ENCODE peak calls at places on chromosomes 13 and 19, in ten cellular contexts. One of them, this sample, is unnamed.

GRCh38 chr13:112447761-112448603 is 71.8 kb downstream of the SPACA7 start:
- DNase-seq in left lung: peak
- DNase-seq in NCI-H1092 treated with DMSO at 0.1 percent for 48 hours: no peak
- DNase-seq in NCI-H1436: no peak
- DNase-seq in Daoy: no peak
- DNase-seq in activated T-helper 1 cell treated with anti-CD3 and anti-CD28 coated beads, Interleukin-12 subunit alpha, Interleukin-12 subunit beta, Interleukin-2, Interleukin-4 antibody, amounts not matched to agents 30 ng/mL and 10 ng/mL and 1 ng/mL, durations not matched to agents 14 hours and 24 hours and 36 hours: no peak
- DNase-seq in stimulated activated CD8-positive, alpha-beta memory T cell treated with anti-CD3 and anti-CD28 coated beads, Interleukin-12 subunit alpha, Interleukin-12 subunit beta, amount 100 ng/mL, for 1 hour: no peak
- DNase-seq in activated T-cell treated with anti-CD3 and anti-CD28 coated beads for 24 hours: no peak
- DNase-seq in T1000: no peak
- DNase-seq in omental fat pad: no peak
- DNase-seq in this sample: no peak

GRCh38 chr19:15424692-15425272 is 6.0 kb upstream of the AKAP8L start:
- DNase-seq in stimulated activated CD8-positive, alpha-beta memory T cell treated with anti-CD3 and anti-CD28 coated beads, Interleukin-12 subunit alpha, Interleukin-12 subunit beta, amount 100 ng/mL, for 1 hour: no peak
- DNase-seq in T1000: no peak
- DNase-seq in activated T-cell treated with anti-CD3 and anti-CD28 coated beads for 24 hours: no peak
- DNase-seq in NCI-H1436: no peak
- DNase-seq in NCI-H1092 treated with DMSO at 0.1 percent for 48 hours: no peak
- DNase-seq in Daoy: no peak
- DNase-seq in activated T-helper 1 cell treated with anti-CD3 and anti-CD28 coated beads, Interleukin-12 subunit alpha, Interleukin-12 subunit beta, Interleukin-2, Interleukin-4 antibody, amounts not matched to agents 30 ng/mL and 10 ng/mL and 1 ng/mL, durations not matched to agents 14 hours and 24 hours and 36 hours: no peak
- DNase-seq in omental fat pad: no peak
- DNase-seq in left lung: no peak
- DNase-seq in this sample: no peak

GRCh38 chr13:22964245-22964966 is 216.4 kb upstream of the SGCG start:
- DNase-seq in activated T-cell treated with anti-CD3 and anti-CD28 coated beads for 24 hours: no peak
- DNase-seq in activated T-helper 1 cell treated with anti-CD3 and anti-CD28 coated beads, Interleukin-12 subunit alpha, Interleukin-12 subunit beta, Interleukin-2, Interleukin-4 antibody, amounts not matched to agents 30 ng/mL and 10 ng/mL and 1 ng/mL, durations not matched to agents 14 hours and 24 hours and 36 hours: no peak
- DNase-seq in omental fat pad: no peak
- DNase-seq in left lung: peak
- DNase-seq in stimulated activated CD8-positive, alpha-beta memory T cell treated with anti-CD3 and anti-CD28 coated beads, Interleukin-12 subunit alpha, Interleukin-12 subunit beta, amount 100 ng/mL, for 1 hour: no peak
- DNase-seq in NCI-H1436: no peak
- DNase-seq in Daoy: no peak
- DNase-seq in NCI-H1092 treated with DMSO at 0.1 percent for 48 hours: peak
- DNase-seq in T1000: no peak
- DNase-seq in this sample: no peak

GRCh38 chr13:110815471-110816204 is 99.2 kb downstream of the ANKRD10 start:
- DNase-seq in omental fat pad: no peak
- DNase-seq in Daoy: no peak
- DNase-seq in NCI-H1092 treated with DMSO at 0.1 percent for 48 hours: peak
- DNase-seq in activated T-cell treated with anti-CD3 and anti-CD28 coated beads for 24 hours: no peak
- DNase-seq in activated T-helper 1 cell treated with anti-CD3 and anti-CD28 coated beads, Interleukin-12 subunit alpha, Interleukin-12 subunit beta, Interleukin-2, Interleukin-4 antibody, amounts not matched to agents 30 ng/mL and 10 ng/mL and 1 ng/mL, durations not matched to agents 14 hours and 24 hours and 36 hours: no peak
- DNase-seq in stimulated activated CD8-positive, alpha-beta memory T cell treated with anti-CD3 and anti-CD28 coated beads, Interleukin-12 subunit alpha, Interleukin-12 subunit beta, amount 100 ng/mL, for 1 hour: no peak
- DNase-seq in left lung: no peak
- DNase-seq in NCI-H1436: no peak
- DNase-seq in T1000: peak
- DNase-seq in this sample: no peak

GRCh38 chr19:17777840-17778620 is 16.9 kb upstream of the B3GNT3 start:
- DNase-seq in activated T-helper 1 cell treated with anti-CD3 and anti-CD28 coated beads, Interleukin-12 subunit alpha, Interleukin-12 subunit beta, Interleukin-2, Interleukin-4 antibody, amounts not matched to agents 30 ng/mL and 10 ng/mL and 1 ng/mL, durations not matched to agents 14 hours and 24 hours and 36 hours: peak
- DNase-seq in left lung: peak
- DNase-seq in NCI-H1092 treated with DMSO at 0.1 percent for 48 hours: no peak
- DNase-seq in omental fat pad: peak
- DNase-seq in T1000: no peak
- DNase-seq in Daoy: peak
- DNase-seq in stimulated activated CD8-positive, alpha-beta memory T cell treated with anti-CD3 and anti-CD28 coated beads, Interleukin-12 subunit alpha, Interleukin-12 subunit beta, amount 100 ng/mL, for 1 hour: no peak
- DNase-seq in NCI-H1436: no peak
- DNase-seq in activated T-cell treated with anti-CD3 and anti-CD28 coated beads for 24 hours: peak
- DNase-seq in this sample: peak

GRCh38 chr13:23618341-23618740 is 48.1 kb downstream of the TNFRSF19 start:
- DNase-seq in activated T-helper 1 cell treated with anti-CD3 and anti-CD28 coated beads, Interleukin-12 subunit alpha, Interleukin-12 subunit beta, Interleukin-2, Interleukin-4 antibody, amounts not matched to agents 30 ng/mL and 10 ng/mL and 1 ng/mL, durations not matched to agents 14 hours and 24 hours and 36 hours: no peak
- DNase-seq in omental fat pad: no peak
- DNase-seq in stimulated activated CD8-positive, alpha-beta memory T cell treated with anti-CD3 and anti-CD28 coated beads, Interleukin-12 subunit alpha, Interleukin-12 subunit beta, amount 100 ng/mL, for 1 hour: no peak
- DNase-seq in T1000: no peak
- DNase-seq in activated T-cell treated with anti-CD3 and anti-CD28 coated beads for 24 hours: no peak
- DNase-seq in NCI-H1436: no peak
- DNase-seq in NCI-H1092 treated with DMSO at 0.1 percent for 48 hours: no peak
- DNase-seq in left lung: no peak
- DNase-seq in Daoy: peak
- DNase-seq in this sample: peak

GRCh38 chr19:12513531-12514061 is 29.0 kb upstream of the ZNF709 start:
- DNase-seq in stimulated activated CD8-positive, alpha-beta memory T cell treated with anti-CD3 and anti-CD28 coated beads, Interleukin-12 subunit alpha, Interleukin-12 subunit beta, amount 100 ng/mL, for 1 hour: no peak
- DNase-seq in Daoy: no peak
- DNase-seq in activated T-cell treated with anti-CD3 and anti-CD28 coated beads for 24 hours: no peak
- DNase-seq in omental fat pad: no peak
- DNase-seq in left lung: peak
- DNase-seq in NCI-H1092 treated with DMSO at 0.1 percent for 48 hours: no peak
- DNase-seq in NCI-H1436: no peak
- DNase-seq in activated T-helper 1 cell treated with anti-CD3 and anti-CD28 coated beads, Interleukin-12 subunit alpha, Interleukin-12 subunit beta, Interleukin-2, Interleukin-4 antibody, amounts not matched to agents 30 ng/mL and 10 ng/mL and 1 ng/mL, durations not matched to agents 14 hours and 24 hours and 36 hours: no peak
- DNase-seq in T1000: no peak
- DNase-seq in this sample: no peak

GRCh38 chr19:3570619-3571018 is 2.1 kb upstream of the HMG20B start:
- DNase-seq in left lung: no peak
- DNase-seq in omental fat pad: no peak
- DNase-seq in Daoy: no peak
- DNase-seq in T1000: no peak
- DNase-seq in NCI-H1092 treated with DMSO at 0.1 percent for 48 hours: no peak
- DNase-seq in activated T-cell treated with anti-CD3 and anti-CD28 coated beads for 24 hours: no peak
- DNase-seq in NCI-H1436: no peak
- DNase-seq in activated T-helper 1 cell treated with anti-CD3 and anti-CD28 coated beads, Interleukin-12 subunit alpha, Interleukin-12 subunit beta, Interleukin-2, Interleukin-4 antibody, amounts not matched to agents 30 ng/mL and 10 ng/mL and 1 ng/mL, durations not matched to agents 14 hours and 24 hours and 36 hours: no peak
- DNase-seq in stimulated activated CD8-positive, alpha-beta memory T cell treated with anti-CD3 and anti-CD28 coated beads, Interleukin-12 subunit alpha, Interleukin-12 subunit beta, amount 100 ng/mL, for 1 hour: no peak
- DNase-seq in this sample: no peak

GRCh38 chr13:105474983-105475382 is 1060.5 kb downstream of the EFNB2 start:
- DNase-seq in NCI-H1092 treated with DMSO at 0.1 percent for 48 hours: no peak
- DNase-seq in activated T-cell treated with anti-CD3 and anti-CD28 coated beads for 24 hours: no peak
- DNase-seq in T1000: no peak
- DNase-seq in Daoy: peak
- DNase-seq in NCI-H1436: no peak
- DNase-seq in activated T-helper 1 cell treated with anti-CD3 and anti-CD28 coated beads, Interleukin-12 subunit alpha, Interleukin-12 subunit beta, Interleukin-2, Interleukin-4 antibody, amounts not matched to agents 30 ng/mL and 10 ng/mL and 1 ng/mL, durations not matched to agents 14 hours and 24 hours and 36 hours: no peak
- DNase-seq in omental fat pad: no peak
- DNase-seq in left lung: no peak
- DNase-seq in stimulated activated CD8-positive, alpha-beta memory T cell treated with anti-CD3 and anti-CD28 coated beads, Interleukin-12 subunit alpha, Interleukin-12 subunit beta, amount 100 ng/mL, for 1 hour: no peak
- DNase-seq in this sample: no peak

GRCh38 chr19:7999376-7999775 is 6.1 kb downstream of the ELAVL1 start:
- DNase-seq in left lung: peak
- DNase-seq in activated T-helper 1 cell treated with anti-CD3 and anti-CD28 coated beads, Interleukin-12 subunit alpha, Interleukin-12 subunit beta, Interleukin-2, Interleukin-4 antibody, amounts not matched to agents 30 ng/mL and 10 ng/mL and 1 ng/mL, durations not matched to agents 14 hours and 24 hours and 36 hours: no peak
- DNase-seq in NCI-H1092 treated with DMSO at 0.1 percent for 48 hours: no peak
- DNase-seq in omental fat pad: no peak
- DNase-seq in stimulated activated CD8-positive, alpha-beta memory T cell treated with anti-CD3 and anti-CD28 coated beads, Interleukin-12 subunit alpha, Interleukin-12 subunit beta, amount 100 ng/mL, for 1 hour: no peak
- DNase-seq in activated T-cell treated with anti-CD3 and anti-CD28 coated beads for 24 hours: no peak
- DNase-seq in NCI-H1436: no peak
- DNase-seq in Daoy: no peak
- DNase-seq in T1000: no peak
- DNase-seq in this sample: no peak

GRCh38 chr13:85970727-85971126 is 171.5 kb upstream of the SLITRK6 start:
- DNase-seq in activated T-cell treated with anti-CD3 and anti-CD28 coated beads for 24 hours: no peak
- DNase-seq in omental fat pad: no peak
- DNase-seq in activated T-helper 1 cell treated with anti-CD3 and anti-CD28 coated beads, Interleukin-12 subunit alpha, Interleukin-12 subunit beta, Interleukin-2, Interleukin-4 antibody, amounts not matched to agents 30 ng/mL and 10 ng/mL and 1 ng/mL, durations not matched to agents 14 hours and 24 hours and 36 hours: no peak
- DNase-seq in NCI-H1092 treated with DMSO at 0.1 percent for 48 hours: peak
- DNase-seq in Daoy: no peak
- DNase-seq in left lung: no peak
- DNase-seq in T1000: no peak
- DNase-seq in stimulated activated CD8-positive, alpha-beta memory T cell treated with anti-CD3 and anti-CD28 coated beads, Interleukin-12 subunit alpha, Interleukin-12 subunit beta, amount 100 ng/mL, for 1 hour: no peak
- DNase-seq in NCI-H1436: no peak
- DNase-seq in this sample: no peak

GRCh38 chr19:7355151-7355845 is 6.6 kb downstream of the ARHGEF18 start:
- DNase-seq in NCI-H1436: no peak
- DNase-seq in T1000: no peak
- DNase-seq in stimulated activated CD8-positive, alpha-beta memory T cell treated with anti-CD3 and anti-CD28 coated beads, Interleukin-12 subunit alpha, Interleukin-12 subunit beta, amount 100 ng/mL, for 1 hour: no peak
- DNase-seq in NCI-H1092 treated with DMSO at 0.1 percent for 48 hours: no peak
- DNase-seq in activated T-helper 1 cell treated with anti-CD3 and anti-CD28 coated beads, Interleukin-12 subunit alpha, Interleukin-12 subunit beta, Interleukin-2, Interleukin-4 antibody, amounts not matched to agents 30 ng/mL and 10 ng/mL and 1 ng/mL, durations not matched to agents 14 hours and 24 hours and 36 hours: no peak
- DNase-seq in omental fat pad: no peak
- DNase-seq in Daoy: peak
- DNase-seq in left lung: no peak
- DNase-seq in activated T-cell treated with anti-CD3 and anti-CD28 coated beads for 24 hours: no peak
- DNase-seq in this sample: peak

GRCh38 chr19:2328401-2329161 is at the start of the genes LSM7 and SPPL2B:
- DNase-seq in NCI-H1092 treated with DMSO at 0.1 percent for 48 hours: peak
- DNase-seq in NCI-H1436: peak
- DNase-seq in left lung: peak
- DNase-seq in omental fat pad: peak
- DNase-seq in activated T-helper 1 cell treated with anti-CD3 and anti-CD28 coated beads, Interleukin-12 subunit alpha, Interleukin-12 subunit beta, Interleukin-2, Interleukin-4 antibody, amounts not matched to agents 30 ng/mL and 10 ng/mL and 1 ng/mL, durations not matched to agents 14 hours and 24 hours and 36 hours: peak
- DNase-seq in Daoy: peak
- DNase-seq in T1000: peak
- DNase-seq in stimulated activated CD8-positive, alpha-beta memory T cell treated with anti-CD3 and anti-CD28 coated beads, Interleukin-12 subunit alpha, Interleukin-12 subunit beta, amount 100 ng/mL, for 1 hour: peak
- DNase-seq in activated T-cell treated with anti-CD3 and anti-CD28 coated beads for 24 hours: peak
- DNase-seq in this sample: peak

GRCh38 chr19:46704379-46705076 is 12.4 kb downstream of the PRKD2 start:
- DNase-seq in T1000: peak
- DNase-seq in NCI-H1092 treated with DMSO at 0.1 percent for 48 hours: peak
- DNase-seq in NCI-H1436: peak
- DNase-seq in activated T-cell treated with anti-CD3 and anti-CD28 coated beads for 24 hours: peak
- DNase-seq in Daoy: peak
- DNase-seq in left lung: peak
- DNase-seq in stimulated activated CD8-positive, alpha-beta memory T cell treated with anti-CD3 and anti-CD28 coated beads, Interleukin-12 subunit alpha, Interleukin-12 subunit beta, amount 100 ng/mL, for 1 hour: peak
- DNase-seq in activated T-helper 1 cell treated with anti-CD3 and anti-CD28 coated beads, Interleukin-12 subunit alpha, Interleukin-12 subunit beta, Interleukin-2, Interleukin-4 antibody, amounts not matched to agents 30 ng/mL and 10 ng/mL and 1 ng/mL, durations not matched to agents 14 hours and 24 hours and 36 hours: peak
- DNase-seq in omental fat pad: peak
- DNase-seq in this sample: no peak

GRCh38 chr13:35514801-35515502 is 38.5 kb upstream of the MAB21L1 start:
- DNase-seq in activated T-helper 1 cell treated with anti-CD3 and anti-CD28 coated beads, Interleukin-12 subunit alpha, Interleukin-12 subunit beta, Interleukin-2, Interleukin-4 antibody, amounts not matched to agents 30 ng/mL and 10 ng/mL and 1 ng/mL, durations not matched to agents 14 hours and 24 hours and 36 hours: no peak
- DNase-seq in omental fat pad: no peak
- DNase-seq in stimulated activated CD8-positive, alpha-beta memory T cell treated with anti-CD3 and anti-CD28 coated beads, Interleukin-12 subunit alpha, Interleukin-12 subunit beta, amount 100 ng/mL, for 1 hour: no peak
- DNase-seq in Daoy: no peak
- DNase-seq in T1000: no peak
- DNase-seq in NCI-H1092 treated with DMSO at 0.1 percent for 48 hours: no peak
- DNase-seq in left lung: no peak
- DNase-seq in NCI-H1436: no peak
- DNase-seq in activated T-cell treated with anti-CD3 and anti-CD28 coated beads for 24 hours: no peak
- DNase-seq in this sample: no peak

GRCh38 chr13:98419786-98420559 is 156.9 kb downstream of the STK24 start:
- DNase-seq in left lung: no peak
- DNase-seq in NCI-H1092 treated with DMSO at 0.1 percent for 48 hours: no peak
- DNase-seq in omental fat pad: no peak
- DNase-seq in activated T-cell treated with anti-CD3 and anti-CD28 coated beads for 24 hours: no peak
- DNase-seq in activated T-helper 1 cell treated with anti-CD3 and anti-CD28 coated beads, Interleukin-12 subunit alpha, Interleukin-12 subunit beta, Interleukin-2, Interleukin-4 antibody, amounts not matched to agents 30 ng/mL and 10 ng/mL and 1 ng/mL, durations not matched to agents 14 hours and 24 hours and 36 hours: no peak
- DNase-seq in NCI-H1436: no peak
- DNase-seq in stimulated activated CD8-positive, alpha-beta memory T cell treated with anti-CD3 and anti-CD28 coated beads, Interleukin-12 subunit alpha, Interleukin-12 subunit beta, amount 100 ng/mL, for 1 hour: no peak
- DNase-seq in Daoy: no peak
- DNase-seq in T1000: no peak
- DNase-seq in this sample: no peak

GRCh38 chr13:110455941-110456340 is 105.6 kb downstream of the RAB20 start:
- DNase-seq in activated T-cell treated with anti-CD3 and anti-CD28 coated beads for 24 hours: peak
- DNase-seq in stimulated activated CD8-positive, alpha-beta memory T cell treated with anti-CD3 and anti-CD28 coated beads, Interleukin-12 subunit alpha, Interleukin-12 subunit beta, amount 100 ng/mL, for 1 hour: peak
- DNase-seq in NCI-H1436: peak
- DNase-seq in NCI-H1092 treated with DMSO at 0.1 percent for 48 hours: peak
- DNase-seq in left lung: peak
- DNase-seq in omental fat pad: peak
- DNase-seq in activated T-helper 1 cell treated with anti-CD3 and anti-CD28 coated beads, Interleukin-12 subunit alpha, Interleukin-12 subunit beta, Interleukin-2, Interleukin-4 antibody, amounts not matched to agents 30 ng/mL and 10 ng/mL and 1 ng/mL, durations not matched to agents 14 hours and 24 hours and 36 hours: peak
- DNase-seq in T1000: peak
- DNase-seq in Daoy: peak
- DNase-seq in this sample: peak

GRCh38 chr13:72397265-72397664 is 330.2 kb downstream of the MZT1 start:
- DNase-seq in left lung: no peak
- DNase-seq in NCI-H1092 treated with DMSO at 0.1 percent for 48 hours: no peak
- DNase-seq in activated T-cell treated with anti-CD3 and anti-CD28 coated beads for 24 hours: no peak
- DNase-seq in Daoy: no peak
- DNase-seq in omental fat pad: no peak
- DNase-seq in NCI-H1436: no peak
- DNase-seq in activated T-helper 1 cell treated with anti-CD3 and anti-CD28 coated beads, Interleukin-12 subunit alpha, Interleukin-12 subunit beta, Interleukin-2, Interleukin-4 antibody, amounts not matched to agents 30 ng/mL and 10 ng/mL and 1 ng/mL, durations not matched to agents 14 hours and 24 hours and 36 hours: no peak
- DNase-seq in stimulated activated CD8-positive, alpha-beta memory T cell treated with anti-CD3 and anti-CD28 coated beads, Interleukin-12 subunit alpha, Interleukin-12 subunit beta, amount 100 ng/mL, for 1 hour: no peak
- DNase-seq in T1000: no peak
- DNase-seq in this sample: no peak

GRCh38 chr13:28537149-28537548 is 42.2 kb upstream of the FLT1 start:
- DNase-seq in left lung: no peak
- DNase-seq in Daoy: no peak
- DNase-seq in omental fat pad: no peak
- DNase-seq in stimulated activated CD8-positive, alpha-beta memory T cell treated with anti-CD3 and anti-CD28 coated beads, Interleukin-12 subunit alpha, Interleukin-12 subunit beta, amount 100 ng/mL, for 1 hour: no peak
- DNase-seq in NCI-H1436: no peak
- DNase-seq in activated T-helper 1 cell treated with anti-CD3 and anti-CD28 coated beads, Interleukin-12 subunit alpha, Interleukin-12 subunit beta, Interleukin-2, Interleukin-4 antibody, amounts not matched to agents 30 ng/mL and 10 ng/mL and 1 ng/mL, durations not matched to agents 14 hours and 24 hours and 36 hours: no peak
- DNase-seq in NCI-H1092 treated with DMSO at 0.1 percent for 48 hours: no peak
- DNase-seq in T1000: no peak
- DNase-seq in activated T-cell treated with anti-CD3 and anti-CD28 coated beads for 24 hours: no peak
- DNase-seq in this sample: no peak

GRCh38 chr13:99214232-99214631 is 13.6 kb downstream of the UBAC2 start:
- DNase-seq in Daoy: no peak
- DNase-seq in T1000: no peak
- DNase-seq in NCI-H1436: no peak
- DNase-seq in activated T-cell treated with anti-CD3 and anti-CD28 coated beads for 24 hours: peak
- DNase-seq in omental fat pad: no peak
- DNase-seq in NCI-H1092 treated with DMSO at 0.1 percent for 48 hours: no peak
- DNase-seq in stimulated activated CD8-positive, alpha-beta memory T cell treated with anti-CD3 and anti-CD28 coated beads, Interleukin-12 subunit alpha, Interleukin-12 subunit beta, amount 100 ng/mL, for 1 hour: no peak
- DNase-seq in left lung: no peak
- DNase-seq in activated T-helper 1 cell treated with anti-CD3 and anti-CD28 coated beads, Interleukin-12 subunit alpha, Interleukin-12 subunit beta, Interleukin-2, Interleukin-4 antibody, amounts not matched to agents 30 ng/mL and 10 ng/mL and 1 ng/mL, durations not matched to agents 14 hours and 24 hours and 36 hours: no peak
- DNase-seq in this sample: no peak

GRCh38 chr13:85985791-85986190 is 186.6 kb upstream of the SLITRK6 start:
- DNase-seq in omental fat pad: no peak
- DNase-seq in NCI-H1436: no peak
- DNase-seq in left lung: no peak
- DNase-seq in Daoy: no peak
- DNase-seq in activated T-cell treated with anti-CD3 and anti-CD28 coated beads for 24 hours: no peak
- DNase-seq in NCI-H1092 treated with DMSO at 0.1 percent for 48 hours: no peak
- DNase-seq in stimulated activated CD8-positive, alpha-beta memory T cell treated with anti-CD3 and anti-CD28 coated beads, Interleukin-12 subunit alpha, Interleukin-12 subunit beta, amount 100 ng/mL, for 1 hour: no peak
- DNase-seq in T1000: no peak
- DNase-seq in activated T-helper 1 cell treated with anti-CD3 and anti-CD28 coated beads, Interleukin-12 subunit alpha, Interleukin-12 subunit beta, Interleukin-2, Interleukin-4 antibody, amounts not matched to agents 30 ng/mL and 10 ng/mL and 1 ng/mL, durations not matched to agents 14 hours and 24 hours and 36 hours: no peak
- DNase-seq in this sample: no peak

GRCh38 chr19:56637976-56638555 is 4.9 kb upstream of the SMIM17 start:
- DNase-seq in NCI-H1436: no peak
- DNase-seq in activated T-helper 1 cell treated with anti-CD3 and anti-CD28 coated beads, Interleukin-12 subunit alpha, Interleukin-12 subunit beta, Interleukin-2, Interleukin-4 antibody, amounts not matched to agents 30 ng/mL and 10 ng/mL and 1 ng/mL, durations not matched to agents 14 hours and 24 hours and 36 hours: no peak
- DNase-seq in left lung: no peak
- DNase-seq in T1000: peak
- DNase-seq in omental fat pad: peak
- DNase-seq in stimulated activated CD8-positive, alpha-beta memory T cell treated with anti-CD3 and anti-CD28 coated beads, Interleukin-12 subunit alpha, Interleukin-12 subunit beta, amount 100 ng/mL, for 1 hour: no peak
- DNase-seq in NCI-H1092 treated with DMSO at 0.1 percent for 48 hours: no peak
- DNase-seq in Daoy: peak
- DNase-seq in activated T-cell treated with anti-CD3 and anti-CD28 coated beads for 24 hours: no peak
- DNase-seq in this sample: peak

GRCh38 chr19:35911790-35912189 is 3.7 kb upstream of the TYROBP start:
- DNase-seq in activated T-helper 1 cell treated with anti-CD3 and anti-CD28 coated beads, Interleukin-12 subunit alpha, Interleukin-12 subunit beta, Interleukin-2, Interleukin-4 antibody, amounts not matched to agents 30 ng/mL and 10 ng/mL and 1 ng/mL, durations not matched to agents 14 hours and 24 hours and 36 hours: no peak
- DNase-seq in activated T-cell treated with anti-CD3 and anti-CD28 coated beads for 24 hours: no peak
- DNase-seq in stimulated activated CD8-positive, alpha-beta memory T cell treated with anti-CD3 and anti-CD28 coated beads, Interleukin-12 subunit alpha, Interleukin-12 subunit beta, amount 100 ng/mL, for 1 hour: no peak
- DNase-seq in Daoy: peak
- DNase-seq in left lung: peak
- DNase-seq in omental fat pad: no peak
- DNase-seq in NCI-H1092 treated with DMSO at 0.1 percent for 48 hours: no peak
- DNase-seq in T1000: no peak
- DNase-seq in NCI-H1436: no peak
- DNase-seq in this sample: peak

GRCh38 chr19:56217039-56217949 is 15.2 kb downstream of the ZSCAN5C start:
- DNase-seq in omental fat pad: no peak
- DNase-seq in activated T-cell treated with anti-CD3 and anti-CD28 coated beads for 24 hours: no peak
- DNase-seq in NCI-H1436: no peak
- DNase-seq in NCI-H1092 treated with DMSO at 0.1 percent for 48 hours: no peak
- DNase-seq in T1000: no peak
- DNase-seq in left lung: no peak
- DNase-seq in activated T-helper 1 cell treated with anti-CD3 and anti-CD28 coated beads, Interleukin-12 subunit alpha, Interleukin-12 subunit beta, Interleukin-2, Interleukin-4 antibody, amounts not matched to agents 30 ng/mL and 10 ng/mL and 1 ng/mL, durations not matched to agents 14 hours and 24 hours and 36 hours: no peak
- DNase-seq in stimulated activated CD8-positive, alpha-beta memory T cell treated with anti-CD3 and anti-CD28 coated beads, Interleukin-12 subunit alpha, Interleukin-12 subunit beta, amount 100 ng/mL, for 1 hour: no peak
- DNase-seq in Daoy: peak
- DNase-seq in this sample: peak